ENCODE peak calls at places on chromosomes 4 and X, in four cellular contexts. H, S, D and Y are unnamed samples. For H3K4me1, the result is how much of the 10 kb centered on the place peaks cover.

GRCh38 chr4:165133150-165133549 is 20.5 kb upstream of the TMEM192 start:
- DNase-seq in S (no peak), H (no peak), D (no peak), Y (no peak)

GRCh38 chr4:184267673-184268573 is 50.2 kb upstream of the ENPP6 start:
- DNase-seq in S (no peak), H (no peak), D (no peak), Y (no peak)

GRCh38 chr4:10590896-10591295 is 93.7 kb downstream of the CLNK start:
- DNase-seq in H (no peak), S (no peak), D (no peak), Y (no peak)

GRCh38 chrX:119292445-119292844 is 56.4 kb downstream of the PGRMC1 start:
- DNase-seq in H (no peak), D (no peak), S (no peak), Y (no peak)

GRCh38 chr4:6379787-6380745 is 92.3 kb downstream of the PPP2R2C start:
- DNase-seq in S (no peak), H (no peak), D (no peak), Y (no peak)

GRCh38 chr4:67545996-67546356 is 673 bp upstream of the CENPC start:
- DNase-seq in D (no peak), H (no peak), S (no peak), Y (no peak)

GRCh38 chr4:150578745-150579470 is 3.0 kb upstream of the MAB21L2 start:
- DNase-seq in D (no peak), H (no peak), S (no peak), Y (no peak)

GRCh38 chr4:174056959-174057358 is 226.5 kb downstream of the FBXO8 start:
- DNase-seq in D (no peak), H (no peak), S (no peak), Y (no peak)

GRCh38 chr4:6326312-6327060 is 56.8 kb downstream of the WFS1 start:
- DNase-seq in D (no peak), H (no peak), S (no peak), Y (no peak)

GRCh38 chr4:57109530-57109846 is 697 bp downstream of the IGFBP7 start:
- DNase-seq in H (no peak), S (no peak), D (no peak), Y (peak)

GRCh38 chr4:57100979-57101629 is 9.1 kb downstream of the IGFBP7 start:
- DNase-seq in D (no peak), S (no peak), H (no peak), Y (no peak)

GRCh38 chr4:57103051-57103450 is 7.1 kb downstream of the IGFBP7 start:
- DNase-seq in S (no peak), D (no peak), H (no peak), Y (peak)

GRCh38 chr4:57102050-57102564 is 8.1 kb downstream of the IGFBP7 start:
- DNase-seq in H (peak), S (peak), D (peak), Y (peak)

DNA sequence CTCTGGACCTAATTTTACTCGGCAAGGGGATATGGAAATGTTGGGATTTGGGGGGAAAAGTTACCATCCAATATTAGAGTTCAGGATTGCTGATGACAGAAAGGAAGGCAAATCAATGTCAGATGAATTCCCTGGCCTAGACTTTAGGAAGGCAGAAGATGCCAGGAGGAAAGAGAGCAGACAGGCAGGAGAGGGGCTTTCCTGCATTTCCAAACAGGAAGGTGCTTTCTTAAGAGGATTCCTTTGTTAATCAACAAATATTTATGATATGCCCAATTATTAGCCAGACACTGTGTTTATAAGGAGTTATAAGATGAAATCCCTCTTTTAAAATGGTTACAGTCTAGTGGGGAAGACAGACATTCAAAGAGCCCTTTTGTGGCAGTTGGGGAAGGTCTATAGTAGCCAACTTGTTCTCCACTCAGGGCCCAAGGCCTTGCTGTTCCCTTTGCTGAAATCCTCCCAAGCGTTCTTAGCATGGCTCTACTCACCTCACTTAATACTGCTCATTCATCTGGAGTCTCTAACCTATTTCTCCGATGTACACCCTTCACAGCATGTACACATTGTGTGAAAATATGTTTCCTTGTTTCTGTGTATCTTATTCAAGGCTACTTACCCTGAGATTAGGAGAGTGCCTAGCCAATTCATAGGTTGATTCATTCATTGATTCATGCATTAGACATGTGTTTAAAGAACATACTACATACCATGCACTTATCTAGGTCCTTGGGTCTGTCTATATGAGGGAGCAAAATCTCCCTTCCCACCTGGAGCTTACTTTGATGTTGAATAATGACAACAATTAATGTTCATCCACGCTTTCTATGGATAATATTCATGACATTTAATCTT is 5.3 kb downstream of the IGFBP7 start:
- DNase-seq in S (no peak), D (no peak), H (no peak), Y (no peak)
- H3K4me1 ChIP-seq in S (half or more), D (under half), H (under half), Y (under half)

DNA sequence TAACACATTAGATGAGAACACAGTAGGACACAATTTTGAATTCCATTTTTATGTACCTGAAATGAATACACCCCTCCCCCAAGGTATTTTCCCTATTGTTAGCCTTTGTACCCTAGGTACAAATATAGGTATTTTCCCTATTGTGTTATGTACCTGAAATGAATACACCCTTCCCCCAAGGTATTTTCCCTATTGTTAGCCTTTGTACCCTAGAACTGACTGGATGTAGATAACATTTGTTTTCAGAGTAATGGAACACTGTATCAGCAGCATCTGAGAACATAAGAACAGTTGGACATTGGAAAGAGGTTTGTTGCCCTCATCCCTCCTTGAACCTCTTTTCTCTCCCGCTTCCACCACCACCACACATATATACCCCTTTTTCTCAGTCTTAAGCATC is 37.6 kb downstream of the YIPF6 start:
- DNase-seq in D (no peak), H (no peak), S (no peak), Y (no peak)
- TF ChIP-seq POLR2A in D (no peak), H (no peak), S (no peak), Y (no peak)

DNA sequence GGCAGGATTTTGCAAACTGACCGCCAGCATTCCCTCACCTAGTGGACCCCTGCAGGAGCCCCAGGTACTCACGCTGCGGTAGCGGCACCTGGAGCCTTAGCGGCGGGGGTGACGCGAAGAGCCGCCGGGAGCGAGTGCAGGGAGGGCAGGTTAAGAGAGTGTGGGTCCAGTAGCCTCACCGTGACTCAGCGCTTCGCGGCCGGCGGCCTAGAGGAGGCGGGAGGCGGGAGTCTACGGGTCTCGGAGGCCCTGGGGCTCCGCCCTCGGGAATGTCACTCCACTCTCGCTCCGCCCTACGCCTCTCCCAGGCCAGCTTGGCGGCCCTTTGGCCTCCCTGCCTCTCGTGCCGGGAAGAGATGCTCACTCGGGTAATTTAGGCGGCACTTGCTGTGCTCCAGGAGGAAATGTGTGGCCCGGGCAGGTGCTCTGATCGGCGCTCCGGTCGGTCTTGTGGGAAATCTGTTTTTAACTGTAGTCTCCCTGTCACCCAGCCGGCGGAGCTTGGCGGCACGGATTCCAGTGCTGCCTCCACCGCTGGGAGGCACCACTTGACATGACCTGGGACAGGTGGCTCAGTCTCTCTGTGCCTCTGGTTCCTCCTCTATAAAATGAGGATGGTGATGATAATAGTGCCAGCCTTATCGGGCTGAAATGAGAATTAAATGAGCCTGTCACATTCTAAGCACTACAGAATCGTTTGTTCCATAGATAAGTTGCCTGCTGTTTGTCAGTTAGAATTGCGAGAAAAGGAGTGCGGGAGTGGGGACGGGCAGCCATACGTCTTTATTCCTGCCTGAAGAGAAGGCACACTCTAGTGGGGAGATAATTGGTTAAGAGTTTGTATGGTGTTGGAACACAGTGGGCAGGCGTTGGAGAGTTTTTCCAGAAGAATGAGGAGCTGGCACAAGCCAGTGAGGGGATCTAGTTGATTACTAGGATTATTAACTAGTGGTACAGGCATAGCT is at the start of gene PIR:
- DNase-seq in S (peak), D (peak), H (peak), Y (peak)
- TF ChIP-seq CTCF in S (peak), D (peak), H (no peak), Y (peak)

GRCh38 chrX:65674351-65674893 is 7.0 kb downstream of the MSN start:
- DNase-seq in D (no peak), H (no peak), S (no peak), Y (no peak)

GRCh38 chrX:65671286-65671685 is 3.8 kb downstream of the MSN start:
- DNase-seq in D (peak), H (no peak), S (no peak), Y (no peak)

GRCh38 chrX:65668362-65669310 is 1.2 kb downstream of the MSN start:
- DNase-seq in S (peak), D (peak), H (peak), Y (peak)

GRCh38 chrX:65673857-65674350 is 6.5 kb downstream of the MSN start:
- DNase-seq in D (no peak), H (no peak), S (no peak), Y (no peak)

GRCh38 chrX:65671966-65672365 is 4.5 kb downstream of the MSN start:
- DNase-seq in S (no peak), D (no peak), H (no peak), Y (no peak)
- H3K4me1 ChIP-seq in S (half or more), D (half or more), H (under half), Y (under half)

GRCh38 chr4:98148856-98149255 is 5.6 kb upstream of the STPG2 start:
- DNase-seq in D (no peak), H (no peak), S (no peak), Y (no peak)

DNA sequence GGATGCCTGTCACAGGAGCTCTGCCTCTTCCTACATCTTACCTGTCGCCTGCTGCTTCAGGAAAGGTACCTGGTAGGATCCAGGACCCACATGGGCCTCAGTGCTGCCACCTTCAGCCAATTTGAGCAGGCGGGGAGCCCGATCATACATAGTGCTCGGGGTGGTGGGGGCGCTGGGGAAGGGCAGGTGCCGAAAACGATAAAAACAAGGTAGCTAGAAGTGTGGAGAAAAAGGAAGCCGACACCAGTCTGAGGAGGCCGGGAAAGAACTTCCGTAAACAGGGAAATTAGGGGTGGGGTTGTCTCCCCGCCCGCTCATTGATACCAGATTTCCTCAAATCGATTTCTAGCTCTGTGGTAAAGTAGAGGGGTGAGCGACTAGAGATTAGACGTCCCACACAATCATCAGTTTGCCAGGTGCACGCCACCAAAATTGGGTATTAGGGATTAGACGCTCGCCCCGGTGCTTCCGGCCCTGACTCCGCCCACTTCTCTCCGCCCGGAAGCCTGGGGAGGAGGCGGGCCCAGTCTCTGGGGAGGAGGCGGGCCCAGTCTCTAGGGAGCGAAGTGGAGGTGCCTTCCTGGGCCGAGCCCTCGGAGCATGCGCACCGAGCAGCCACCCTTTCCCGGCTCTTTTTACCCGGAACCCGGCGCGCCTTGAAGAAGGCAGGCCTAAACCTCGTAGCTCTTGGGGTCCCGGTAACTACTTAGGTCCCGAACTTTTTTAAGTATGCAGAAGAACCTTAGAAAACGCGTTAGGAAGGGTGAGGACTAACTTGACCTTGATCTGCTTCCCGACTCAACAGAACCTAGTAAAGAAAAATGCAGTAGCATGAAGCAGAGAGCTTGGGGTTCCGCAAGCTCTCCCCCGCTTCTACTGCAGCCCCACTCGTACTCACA is at the start of gene STPG2:
- DNase-seq in S (peak), D (peak), H (peak), Y (peak)
- TF ChIP-seq POLR2A in S (peak), D (peak), H (peak), Y (peak)

DNA sequence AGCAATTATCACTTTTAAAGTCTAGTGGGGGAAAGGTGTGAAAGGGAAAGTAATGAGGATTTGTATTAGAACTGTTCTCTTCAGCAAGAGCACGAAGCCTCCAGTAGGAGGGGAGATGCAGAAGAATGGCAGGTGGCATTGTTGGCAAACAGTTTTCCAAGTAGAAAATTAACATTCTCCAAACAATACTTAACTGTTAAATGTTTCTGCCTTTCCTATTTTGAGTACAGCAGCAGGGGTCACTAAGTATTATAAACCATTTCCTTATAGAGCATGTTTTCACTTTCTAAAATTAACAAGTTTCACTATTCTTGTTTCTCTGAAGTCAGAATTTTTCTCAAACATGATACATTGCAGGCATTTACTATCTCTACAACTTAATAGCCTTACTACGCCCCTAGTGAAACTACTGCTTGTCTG is 58.7 kb downstream of the LEF1 start:
- DNase-seq in S (no peak), D (no peak), H (no peak), Y (no peak)
- TF ChIP-seq CTCF in S (no peak), D (no peak), H (no peak), Y (no peak)

DNA sequence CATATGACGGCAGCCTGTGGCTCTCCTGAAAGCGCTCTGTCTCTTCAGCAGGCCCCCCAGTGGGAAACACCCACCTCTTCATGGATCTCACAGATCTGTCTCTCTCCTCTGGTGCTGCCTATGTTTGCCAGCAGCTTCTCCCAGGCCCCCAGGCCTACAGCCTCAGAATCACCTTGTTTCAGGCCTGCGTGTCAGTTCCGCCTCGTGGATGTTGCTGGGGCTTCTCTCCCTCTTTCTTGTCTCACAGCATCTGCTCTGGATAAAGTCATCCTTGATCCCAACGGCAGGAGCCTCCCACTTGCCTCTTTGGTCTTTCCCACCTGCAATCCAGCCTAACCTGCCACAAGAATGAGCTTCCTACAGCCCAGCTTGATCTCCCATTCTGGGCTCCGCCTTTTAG is 34.6 kb downstream of the RHOH start:
- DNase-seq in S (no peak), H (no peak), D (no peak), Y (no peak)
- H3K4me1 ChIP-seq in S (under half), H (under half), D (under half), Y (under half)

GRCh38 chrX:101390664-101391525 is at the start of gene RPL36A:
- DNase-seq in D (peak), S (peak), H (peak), Y (peak)
- TF ChIP-seq POLR2A in D (peak), S (peak), H (peak), Y (peak)

GRCh38 chr4:20422398-20422797 is 170.7 kb downstream of the SLIT2 start:
- DNase-seq in D (peak), S (no peak), H (no peak), Y (peak)
- TF ChIP-seq CTCF in D (peak), S (peak), H (no peak), Y (no peak)

GRCh38 chrX:73828080-73828720 is 265.2 kb downstream of the CHIC1 start:
- DNase-seq in S (no peak), H (no peak), D (no peak), Y (no peak)
- H3K4me1 ChIP-seq in S (under half), H (under half), D (under half), Y (under half)